ENCODE peak calls at places on chromosomes 2 and 18, in nine cellular contexts. M is lower lobe of right lung; V is C1 segment of cervical spinal cord; I is pons; U is activated CD8-positive, alpha-beta memory T cell treated with anti-CD3 and anti-CD28 coated beads, Interleukin-2, amount 50 U/mL, for 48 hours; P is A549; N is substantia nigra; G is left lobe of liver; Z is central memory CD4-positive, alpha-beta T cell. S is an unnamed sample.

GRCh38 chr2:220880623-220881022 is 691.5 kb downstream of the EPHA4 start:
- DNase-seq in M (no peak), V (no peak), I (no peak), U (no peak), P (no peak), N (no peak), G (no peak), Z (no peak), S (no peak)

GRCh38 chr2:133865141-133865540 is 296.9 kb upstream of the NCKAP5 start:
- DNase-seq in M (no peak), V (no peak), I (no peak), U (no peak), P (no peak), N (no peak), G (no peak), Z (no peak), S (no peak)

GRCh38 chr18:26056291-26056690 is 34.1 kb downstream of the SS18 start:
- DNase-seq in M (no peak), V (no peak), I (no peak), U (no peak), P (no peak), N (no peak), G (no peak), Z (no peak), S (no peak)

GRCh38 chr2:132272713-132273112 is 111.0 kb upstream of the ANKRD30BL start:
- DNase-seq in M (no peak), V (no peak), I (no peak), U (no peak), P (no peak), N (no peak), G (no peak), Z (no peak), S (no peak)

GRCh38 chr2:236607471-236608307 is 38.1 kb downstream of the ACKR3 start:
- DNase-seq in M (no peak), V (no peak), I (no peak), U (no peak), P (peak; percentile 11), N (no peak), G (no peak), Z (no peak), S (no peak)

GRCh38 chr2:159094173-159094737 is 125.8 kb downstream of the TANC1 start:
- DNase-seq in M (peak; percentile 46), V (no peak), I (no peak), U (no peak), P (no peak), N (no peak), G (no peak), Z (no peak), S (peak; percentile 88)

GRCh38 chr18:58862851-58863538 is 1.7 kb upstream of the ZNF532 start:
- DNase-seq in M (peak; percentile 51), V (no peak), I (peak; percentile 67), U (no peak), P (peak; percentile 45), N (no peak), G (peak; percentile 49), Z (peak; percentile 20), S (no peak)

GRCh38 chr2:146295080-146295670 is 1549.7 kb upstream of the ACVR2A start:
- DNase-seq in M (no peak), V (no peak), I (no peak), U (no peak), P (peak; percentile 1), N (no peak), G (no peak), Z (no peak), S (no peak)

GRCh38 chr18:77858331-77858730 is 608.7 kb downstream of the GALR1 start:
- DNase-seq in M (no peak), V (no peak), I (no peak), U (no peak), P (no peak), N (no peak), G (no peak), Z (no peak), S (no peak)

GRCh38 chr2:190978389-190979053 is 35.5 kb downstream of the STAT1 start:
- DNase-seq in M (no peak), V (no peak), I (no peak), U (no peak), P (no peak), N (no peak), G (no peak), Z (no peak), S (no peak)

GRCh38 chr2:207621640-207622039 is 3.6 kb downstream of the METTL21A start:
- DNase-seq in M (no peak), V (no peak), I (no peak), U (no peak), P (no peak), N (no peak), G (no peak), Z (no peak), S (no peak)

GRCh38 chr2:188294547-188294946 is 2.9 kb downstream of the GULP1 start:
- DNase-seq in M (no peak), V (no peak), I (no peak), U (no peak), P (no peak), N (no peak), G (no peak), Z (no peak), S (no peak)